ENCODE peak calls at places on chromosomes 2 and 18, in nine cellular contexts. F is stimulated activated CD8-positive, alpha-beta memory T cell treated with anti-CD3 and anti-CD28 coated beads, Interleukin-4, amount 100 ng/mL, for 48 hours; D is activated T-helper 1 cell treated with Interleukin-2 at 50 U/mL for 16 hours; J is natural killer cell; M is GDM1; A is neural crest cell; O is astrocyte of the spinal cord; X is K562; G is mucosa of gallbladder. U is an unnamed sample.
A peak's percentile ranks its signal among the peaks of the same experiment; 100 is the strongest.

GRCh38 chr2:64214281-64215115 is 70.3 kb upstream of the PELI1 start:
- DNase-seq in F (no peak), D (no peak), J (no peak), M (no peak), A (no peak), O (peak; percentile 32), X (no peak), G (no peak), U (peak; percentile 45)

GRCh38 chr2:224401641-224402342 is at the start of gene FAM124B:
- DNase-seq in F (peak; percentile 56), D (no peak), J (peak; percentile 41), M (peak; percentile 67), A (no peak), O (peak; percentile 72), X (peak; percentile 36), G (peak; percentile 58), U (peak; percentile 25)

GRCh38 chr2:231104115-231104713 is 20.6 kb downstream of the HTR2B start:
- DNase-seq in F (peak; percentile 72), D (no peak), J (peak; percentile 54), M (peak; percentile 39), A (peak; percentile 54), O (peak; percentile 79), X (peak; percentile 15), G (peak; percentile 70), U (peak; percentile 71)

GRCh38 chr2:196851068-196851467 is 41.9 kb upstream of the C2orf66 start:
- DNase-seq in F (no peak), D (no peak), J (no peak), M (no peak), A (no peak), O (no peak), X (no peak), G (no peak), U (no peak)

GRCh38 chr2:158928965-158929364 is 39.5 kb upstream of the TANC1 start:
- DNase-seq in F (no peak), D (no peak), J (no peak), M (no peak), A (no peak), O (no peak), X (no peak), G (no peak), U (peak; percentile 11)

GRCh38 chr2:13638181-13638580 is 921.4 kb downstream of the TRIB2 start:
- DNase-seq in F (no peak), D (no peak), J (no peak), M (no peak), A (no peak), O (peak; percentile 78), X (no peak), G (peak; percentile 23), U (no peak)

GRCh38 chr2:191115801-191116200 is 35.0 kb downstream of the STAT4 start:
- DNase-seq in F (no peak), D (no peak), J (no peak), M (no peak), A (no peak), O (peak; percentile 33), X (no peak), G (no peak), U (no peak)

GRCh38 chr2:223944166-223944703 is 900 bp downstream of the WDFY1 start:
- DNase-seq in F (peak; percentile 52), D (no peak), J (no peak), M (no peak), A (peak; percentile 42), O (peak; percentile 35), X (peak; percentile 44), G (no peak), U (peak; percentile 62)

GRCh38 chr2:152409691-152410597 is 75.0 kb downstream of the FMNL2 start:
- DNase-seq in F (no peak), D (no peak), J (no peak), M (no peak), A (no peak), O (peak; percentile 65), X (no peak), G (no peak), U (no peak)

GRCh38 chr18:37019157-37019571 is 190.2 kb downstream of the KIAA1328 start:
- DNase-seq in F (no peak), D (no peak), J (no peak), M (no peak), A (no peak), O (peak; percentile 7), X (no peak), G (no peak), U (no peak)

GRCh38 chr2:239184179-239184578 is 216.6 kb downstream of the HDAC4 start:
- DNase-seq in F (no peak), D (no peak), J (no peak), M (no peak), A (no peak), O (no peak), X (no peak), G (no peak), U (peak; percentile 0)

GRCh38 chr2:40240067-40240466 is 211.8 kb downstream of the SLC8A1 start:
- DNase-seq in F (no peak), D (no peak), J (no peak), M (no peak), A (no peak), O (peak; percentile 98), X (no peak), G (peak; percentile 58), U (peak; percentile 57)

GRCh38 chr2:202025816-202026215 is 7.8 kb upstream of the FZD7 start:
- DNase-seq in F (no peak), D (no peak), J (no peak), M (no peak), A (no peak), O (no peak), X (no peak), G (no peak), U (no peak)

GRCh38 chr18:13387856-13388548 is 169.4 kb downstream of the LDLRAD4 start:
- DNase-seq in F (no peak), D (no peak), J (no peak), M (no peak), A (no peak), O (peak; percentile 19), X (no peak), G (no peak), U (no peak)

GRCh38 chr2:56185101-56185581 is 1.4 kb downstream of the CCDC85A start:
- DNase-seq in F (no peak), D (no peak), J (no peak), M (no peak), A (no peak), O (no peak), X (no peak), G (peak; percentile 20), U (peak; percentile 16)

GRCh38 chr2:24404582-24404981 is 44.2 kb upstream of the ITSN2 start:
- DNase-seq in F (no peak), D (no peak), J (no peak), M (no peak), A (no peak), O (peak; percentile 42), X (no peak), G (no peak), U (peak; percentile 27)

GRCh38 chr2:207143474-207144190 is 22.1 kb downstream of the KLF7 start:
- DNase-seq in F (peak; percentile 52), D (peak; percentile 36), J (no peak), M (peak; percentile 61), A (peak; percentile 47), O (peak; percentile 80), X (no peak), G (peak; percentile 44), U (peak; percentile 60)